ENCODE peak calls at places on chromosomes 3 and 15, in nine cellular contexts. M is activated CD8-positive, alpha-beta T cell treated with anti-CD3 and anti-CD28 coated beads for 36 hours; H is SHP77; P is GDM1; O is stimulated activated effector memory CD8-positive, alpha-beta T cell treated with anti-CD3 and anti-CD28 coated beads, Interleukin-12 subunit alpha, Interleukin-12 subunit beta, amount 100 ng/mL, for 72 hours; L is NCI-H1092; X is AG09309; Q is neural crest cell; Y is memory B cell. C is an unnamed sample.

GRCh38 chr3:17639257-17639656 is 103.2 kb downstream of the TBC1D5 start:
- DNase-seq in L (no peak), P (no peak), Q (no peak), H (no peak), O (no peak), M (no peak), X (no peak), Y (no peak), C (no peak)

GRCh38 chr15:66131831-66132230 is 121.7 kb downstream of the MEGF11 start:
- DNase-seq in L (no peak), O (no peak), P (no peak), Q (no peak), X (no peak), H (peak; percentile 50), M (no peak), Y (no peak), C (no peak)

GRCh38 chr15:94252906-94253305 is 21.5 kb downstream of the MCTP2 start:
- DNase-seq in Q (no peak), X (no peak), O (no peak), M (no peak), L (no peak), H (no peak), Y (no peak), P (no peak), C (no peak)

GRCh38 chr15:78302579-78302978 is 3.2 kb upstream of the SKIC8 start:
- DNase-seq in Y (no peak), P (no peak), M (no peak), H (no peak), L (no peak), Q (no peak), O (no peak), X (peak; percentile 93), C (no peak)

GRCh38 chr3:9201278-9201677 is 48.2 kb downstream of the SRGAP3 start:
- DNase-seq in Y (no peak), H (no peak), X (peak; percentile 20), M (no peak), P (no peak), Q (no peak), O (no peak), L (no peak), C (no peak)

GRCh38 chr15:47366884-47367283 is 350.4 kb upstream of the SEMA6D start:
- DNase-seq in H (no peak), P (no peak), X (no peak), L (no peak), M (no peak), Y (no peak), O (no peak), Q (no peak), C (no peak)

GRCh38 chr3:15797600-15798303 is at the start of gene ANKRD28:
- DNase-seq in H (no peak), O (peak; percentile 66), L (no peak), Q (peak; percentile 12), P (peak; percentile 45), M (peak; percentile 21), Y (no peak), X (peak; percentile 94), C (no peak)

GRCh38 chr3:39260957-39261356 is 18.9 kb downstream of the CX3CR1 start:
- DNase-seq in P (peak; percentile 79), H (peak; percentile 41), O (no peak), Y (no peak), X (peak; percentile 88), L (no peak), M (peak; percentile 76), Q (no peak), C (no peak)

GRCh38 chr15:48924528-48925393 is 39.0 kb downstream of the SHC4 start:
- DNase-seq in X (no peak), P (no peak), L (no peak), M (no peak), Q (no peak), H (no peak), Y (no peak), O (no peak), C (no peak)

GRCh38 chr3:39754549-39754948 is 54.9 kb upstream of the MYRIP start:
- DNase-seq in P (no peak), O (no peak), L (no peak), X (no peak), H (no peak), Y (no peak), Q (no peak), M (no peak), C (no peak)

GRCh38 chr3:66200786-66201185 is 20.0 kb upstream of the SLC25A26 start:
- DNase-seq in Q (no peak), L (no peak), O (no peak), P (no peak), X (no peak), H (no peak), Y (no peak), M (no peak), C (no peak)

GRCh38 chr3:65126527-65127440 is 439.0 kb upstream of the ADAMTS9 start:
- DNase-seq in X (peak; percentile 28), Q (no peak), O (no peak), L (no peak), H (no peak), M (no peak), P (no peak), Y (no peak), C (no peak)

GRCh38 chr15:67253517-67254237 is 784 bp downstream of the AAGAB start:
- DNase-seq in H (no peak), Y (no peak), X (no peak), M (no peak), Q (no peak), O (no peak), L (no peak), P (no peak), C (no peak)

GRCh38 chr3:31106204-31106603 is 211.7 kb upstream of the GADL1 start:
- DNase-seq in Q (no peak), X (peak; percentile 74), O (no peak), H (no peak), Y (no peak), L (no peak), M (no peak), P (no peak), C (no peak)

GRCh38 chr3:133763797-133764734 is 17.9 kb downstream of the TF start:
- DNase-seq in O (no peak), Y (no peak), Q (no peak), H (peak; percentile 2), L (no peak), X (no peak), M (no peak), P (no peak), C (no peak)

GRCh38 chr3:195140410-195140809 is 130.5 kb downstream of the XXYLT1 start:
- DNase-seq in M (no peak), Y (no peak), P (no peak), O (no peak), Q (no peak), L (no peak), X (no peak), H (no peak), C (no peak)